ENCODE peak calls at places on chromosomes 2 and 18, in seven cellular contexts. D, Q, K, J, Z, N and R are unnamed samples.

GRCh38 chr2:149021271-149021719 is 17.2 kb upstream of the LYPD6B start:
- DNase-seq in D (no peak), Q (no peak), K (no peak), J (no peak), Z (no peak), N (no peak), R (no peak)

GRCh38 chr18:67265464-67266245 is 250.9 kb downstream of the DSEL start:
- DNase-seq in D (no peak), Q (peak), K (no peak), J (no peak), Z (peak), N (peak), R (peak)

GRCh38 chr18:58727776-58728500 is 56.7 kb downstream of the MALT1 start:
- DNase-seq in D (no peak), Q (peak), K (no peak), J (no peak), Z (no peak), N (peak), R (no peak)

GRCh38 chr2:235468978-235469694 is 24.7 kb upstream of the AGAP1 start:
- DNase-seq in D (peak), Q (peak), K (peak), J (peak), Z (peak), N (peak), R (peak)

GRCh38 chr18:29181151-29181901 is 1004.4 kb upstream of the CDH2 start:
- DNase-seq in D (no peak), Q (peak), K (no peak), J (no peak), Z (peak), N (peak), R (no peak)

GRCh38 chr2:157771234-157771633 is 104.9 kb downstream of the ACVR1 start:
- DNase-seq in D (no peak), Q (no peak), K (no peak), J (no peak), Z (no peak), N (no peak), R (no peak)

GRCh38 chr2:75292826-75293225 is 93.5 kb upstream of the TACR1 start:
- DNase-seq in D (no peak), Q (peak), K (no peak), J (no peak), Z (peak), N (peak), R (peak)

GRCh38 chr2:57497489-57498096 is 549.0 kb upstream of the VRK2 start:
- DNase-seq in D (no peak), Q (peak), K (peak), J (peak), Z (no peak), N (peak), R (peak)

GRCh38 chr18:50126466-50126865 is 68.5 kb downstream of the MYO5B start:
- DNase-seq in D (no peak), Q (no peak), K (no peak), J (no peak), Z (no peak), N (no peak), R (no peak)

GRCh38 chr2:160484859-160485520 is 8.6 kb downstream of the RBMS1 start:
- DNase-seq in D (no peak), Q (no peak), K (no peak), J (no peak), Z (no peak), N (no peak), R (no peak)

GRCh38 chr2:46778516-46778915 is 137.1 kb downstream of the MCFD2 start:
- DNase-seq in D (no peak), Q (no peak), K (no peak), J (peak), Z (no peak), N (no peak), R (no peak)

GRCh38 chr18:59141294-59142068 is 1.8 kb downstream of the SEC11C start:
- DNase-seq in D (no peak), Q (no peak), K (no peak), J (no peak), Z (no peak), N (no peak), R (no peak)

GRCh38 chr2:3126686-3127278 is 250.8 kb downstream of the EIPR1 start:
- DNase-seq in D (no peak), Q (peak), K (no peak), J (no peak), Z (no peak), N (peak), R (no peak)

GRCh38 chr2:124325667-124326425 is 300.8 kb downstream of the CNTNAP5 start:
- DNase-seq in D (no peak), Q (no peak), K (no peak), J (no peak), Z (no peak), N (no peak), R (peak)

GRCh38 chr18:23635283-23636040 is 27.2 kb downstream of the ANKRD29 start:
- DNase-seq in D (no peak), Q (no peak), K (no peak), J (no peak), Z (no peak), N (no peak), R (no peak)

GRCh38 chr2:181152701-181153100 is 172.3 kb downstream of the UBE2E3 start:
- DNase-seq in D (no peak), Q (peak), K (no peak), J (no peak), Z (no peak), N (peak), R (no peak)

GRCh38 chr2:239640210-239640609 is 239.4 kb upstream of the HDAC4 start:
- DNase-seq in D (no peak), Q (no peak), K (no peak), J (no peak), Z (no peak), N (no peak), R (no peak)

GRCh38 chr18:59769105-59769865 is 72.1 kb upstream of the CCBE1 start:
- DNase-seq in D (no peak), Q (peak), K (no peak), J (no peak), Z (no peak), N (peak), R (no peak)

GRCh38 chr2:22894761-22895160 is 490.2 kb upstream of the KLHL29 start:
- DNase-seq in D (no peak), Q (no peak), K (peak), J (peak), Z (no peak), N (no peak), R (no peak)

DNA sequence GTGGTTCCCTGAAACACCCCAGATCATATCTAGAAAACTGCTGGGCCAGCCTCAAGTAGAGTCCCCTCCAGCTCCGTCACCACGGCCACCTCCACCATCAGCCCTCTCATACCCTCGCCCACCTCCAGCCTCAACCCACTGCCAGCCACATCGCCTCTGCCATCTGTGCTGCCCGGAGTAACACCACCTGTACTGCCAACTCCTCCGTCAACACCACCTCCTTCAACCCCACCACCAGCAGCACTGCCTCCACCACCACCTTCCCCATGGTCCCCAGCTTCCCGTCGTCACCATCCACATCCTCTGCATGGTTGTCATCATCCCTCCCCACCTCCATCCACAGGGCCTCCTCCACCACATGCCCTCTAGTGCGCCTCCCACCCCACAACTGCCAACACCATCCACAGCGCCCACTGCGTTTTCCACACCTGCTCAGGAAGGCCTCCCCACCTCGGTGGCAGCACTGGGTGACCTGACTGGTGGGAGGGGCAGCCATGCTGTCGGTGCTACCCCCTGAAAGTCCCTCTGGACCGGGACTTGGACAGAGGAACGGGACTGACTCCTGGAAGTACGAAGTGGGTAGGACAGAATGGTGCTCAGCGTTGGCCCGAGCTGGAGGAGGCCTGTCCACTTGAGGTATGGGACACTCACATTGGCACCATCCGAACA is 1.6 kb downstream of the SNED1 start:
- DNase-seq in D (no peak), Q (no peak), K (no peak), J (no peak), Z (no peak), N (no peak), R (no peak)
- H3K4me3 ChIP-seq in D (peak), Q (peak), K (peak), J (no peak), Z (no peak), N (peak), R (no peak)

DNA sequence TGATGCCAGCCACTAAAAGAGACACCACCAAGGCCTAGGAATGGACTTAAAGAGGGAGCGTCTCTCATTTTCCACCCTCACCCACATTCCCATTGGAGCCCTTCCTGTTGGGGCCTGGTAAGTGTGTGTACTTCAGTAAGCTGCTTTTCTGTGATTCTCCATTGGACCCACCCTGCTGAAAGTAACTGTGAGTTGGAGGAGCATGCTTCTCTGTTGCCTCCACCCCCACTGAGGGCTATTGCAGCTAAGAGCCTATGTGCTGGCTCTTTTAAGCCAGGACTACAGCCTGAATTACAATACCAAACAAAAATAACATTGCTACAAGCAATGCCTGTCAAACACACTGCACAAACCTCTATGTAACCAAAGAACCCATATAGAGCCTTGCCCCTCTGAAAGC is 81.1 kb downstream of the TRABD2A start:
- DNase-seq in D (no peak), Q (no peak), K (no peak), J (no peak), Z (no peak), N (no peak), R (no peak)
- H3K4me3 ChIP-seq in D (no peak), Q (no peak), K (no peak), J (no peak), Z (no peak), N (no peak), R (no peak)

DNA sequence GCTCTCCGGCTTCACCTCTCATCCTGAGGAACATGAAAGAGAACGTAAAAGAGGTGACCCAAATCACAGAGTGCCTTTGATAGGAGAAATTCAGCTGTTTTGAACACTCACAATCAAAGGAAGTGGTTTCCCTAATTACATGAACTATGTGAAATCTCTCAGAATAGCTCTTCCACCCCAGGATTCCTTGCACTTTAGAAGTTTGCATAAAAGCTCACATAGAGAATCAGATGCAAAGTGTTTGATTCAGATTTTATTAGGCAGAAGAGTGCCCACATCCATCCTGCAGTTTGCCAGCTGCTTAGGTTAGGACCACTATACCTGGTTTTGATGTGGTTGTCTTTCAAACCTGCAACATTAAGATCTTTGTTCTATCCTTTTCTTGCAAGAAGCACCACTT is 61.0 kb downstream of the MAP3K20 start:
- DNase-seq in D (no peak), Q (no peak), K (no peak), J (no peak), Z (no peak), N (no peak), R (no peak)
- H3K4me3 ChIP-seq in D (no peak), Q (no peak), K (no peak), J (no peak), Z (no peak), N (no peak), R (no peak)

DNA sequence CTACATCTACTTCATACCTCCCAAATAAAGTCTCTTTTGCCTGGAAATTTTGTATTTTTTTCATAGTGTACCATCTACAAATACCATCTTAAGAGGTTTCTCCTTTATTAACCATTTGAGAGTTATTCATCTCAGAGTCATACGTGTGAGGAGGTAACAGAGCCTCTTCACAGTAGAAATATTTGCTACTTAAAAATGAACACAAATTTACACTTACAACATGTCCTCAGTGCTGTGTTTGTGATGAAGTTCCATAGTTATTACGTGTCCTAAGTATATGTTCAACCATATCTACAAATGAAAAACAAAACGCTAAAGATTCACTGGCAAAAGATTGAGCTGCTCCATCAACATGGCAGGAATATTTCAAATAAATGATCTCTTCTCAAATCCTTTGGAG is 48.5 kb upstream of the HNRNPA3 start:
- DNase-seq in D (no peak), Q (no peak), K (no peak), J (no peak), Z (no peak), N (no peak), R (no peak)
- H3K4me3 ChIP-seq in D (peak), Q (peak), K (no peak), J (no peak), Z (no peak), N (peak), R (peak)

GRCh38 chr2:213104089-213104902 is 47.1 kb downstream of the IKZF2 start:
- DNase-seq in D (no peak), Q (peak), K (no peak), J (no peak), Z (no peak), N (peak), R (no peak)
- H3K4me3 ChIP-seq in D (peak), Q (no peak), K (no peak), J (no peak), Z (no peak), N (no peak), R (no peak)

GRCh38 chr2:20424300-20425290 is 22.3 kb upstream of the RHOB start:
- DNase-seq in D (peak), Q (peak), K (no peak), J (no peak), Z (no peak), N (peak), R (no peak)
- H3K4me3 ChIP-seq in D (no peak), Q (no peak), K (no peak), J (no peak), Z (no peak), N (no peak), R (no peak)

DNA sequence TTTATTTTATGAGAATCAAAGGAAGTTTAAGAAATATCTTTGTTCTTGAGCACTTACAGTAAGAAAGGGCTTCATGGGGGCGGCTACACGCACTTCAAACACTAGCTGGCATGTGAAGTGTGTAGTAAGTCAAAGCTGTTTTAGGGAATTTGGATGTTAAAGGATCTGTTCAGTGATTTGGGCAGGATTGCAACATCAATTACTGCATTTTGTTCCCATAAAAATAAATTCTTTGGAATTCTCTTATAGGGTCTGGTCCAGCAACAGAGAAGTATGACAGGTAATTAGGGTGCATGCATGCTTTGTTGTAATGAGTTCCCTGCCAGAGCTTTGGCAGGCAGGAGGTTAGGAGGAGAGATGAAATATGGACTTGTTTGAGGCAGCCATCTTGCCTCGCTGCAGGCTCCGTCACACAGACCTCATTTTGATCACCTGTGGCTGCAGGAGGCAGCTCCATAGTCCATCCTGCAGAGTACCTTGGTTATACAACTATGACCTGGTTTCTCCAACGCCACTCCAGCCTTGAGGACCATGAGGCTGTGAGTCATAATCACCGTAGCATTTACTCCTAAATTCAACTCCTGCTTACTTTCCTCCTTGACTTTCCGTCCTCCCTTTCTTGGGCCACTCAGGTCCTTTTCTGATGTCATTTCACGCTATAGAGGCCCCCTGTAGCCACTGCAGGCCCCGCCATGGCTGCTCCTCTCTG is 26.5 kb upstream of the EML4 start:
- DNase-seq in D (no peak), Q (no peak), K (no peak), J (no peak), Z (no peak), N (peak), R (no peak)
- H3K4me3 ChIP-seq in D (peak), Q (peak), K (no peak), J (no peak), Z (no peak), N (no peak), R (peak)

DNA sequence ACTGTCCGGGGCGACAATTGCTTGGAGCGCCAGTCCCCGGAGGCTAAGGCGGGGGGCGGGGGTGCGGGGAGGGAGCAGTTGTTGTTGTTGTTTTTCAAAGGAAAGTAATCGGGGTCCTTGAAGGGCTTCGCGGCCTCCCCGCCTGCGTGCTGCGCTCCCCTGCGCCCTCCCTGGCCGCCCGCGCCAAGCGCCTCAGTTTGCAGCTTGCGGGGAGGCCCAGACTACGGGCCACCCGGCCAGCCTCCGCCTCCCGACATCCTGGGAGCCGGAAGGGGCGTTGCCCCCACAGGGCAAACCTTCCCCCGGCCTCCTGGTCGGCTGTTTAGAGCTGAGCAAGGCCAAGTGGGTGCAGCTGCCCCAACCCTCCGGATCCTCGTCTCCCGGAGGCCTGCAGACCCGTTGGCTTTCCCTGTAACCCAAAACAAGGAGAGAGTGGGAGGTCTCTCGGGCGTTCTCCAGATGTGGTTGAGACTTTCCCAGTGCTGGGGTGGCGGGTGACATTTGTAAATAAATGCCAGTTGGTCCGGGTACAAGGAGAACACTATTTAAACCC is 3.7 kb upstream of the SIX3 start:
- DNase-seq in D (no peak), Q (no peak), K (peak), J (peak), Z (no peak), N (no peak), R (peak)
- H3K4me3 ChIP-seq in D (peak), Q (no peak), K (peak), J (peak), Z (no peak), N (no peak), R (peak)

GRCh38 chr2:45614330-45614729 is 3.3 kb upstream of the SRBD1 start:
- DNase-seq in D (no peak), Q (peak), K (no peak), J (no peak), Z (no peak), N (no peak), R (no peak)

GRCh38 chr2:45617496-45617895 is 6.4 kb upstream of the SRBD1 start:
- DNase-seq in D (no peak), Q (no peak), K (no peak), J (no peak), Z (no peak), N (no peak), R (no peak)

GRCh38 chr2:45612741-45613140 is 1.7 kb upstream of the SRBD1 start:
- DNase-seq in D (no peak), Q (peak), K (no peak), J (no peak), Z (no peak), N (peak), R (no peak)

GRCh38 chr2:45614871-45615270 is 3.8 kb upstream of the SRBD1 start:
- DNase-seq in D (no peak), Q (peak), K (no peak), J (no peak), Z (no peak), N (peak), R (no peak)

GRCh38 chr2:45616663-45617411 is 5.8 kb upstream of the SRBD1 start:
- DNase-seq in D (no peak), Q (peak), K (no peak), J (no peak), Z (no peak), N (peak), R (no peak)
- H3K4me3 ChIP-seq in D (no peak), Q (no peak), K (no peak), J (no peak), Z (no peak), N (no peak), R (no peak)